ENCODE peak calls at places on chromosomes 2 and 18, in seven cellular contexts. One of them, this sample, is unnamed.

GRCh38 chr18:13558132-13558531 is 168.2 kb downstream of the FAM210A start:
- DNase-seq in colonic mucosa: no peak
- DNase-seq in NCI-H524: peak
- DNase-seq in mucosa of gallbladder: no peak
- DNase-seq in activated naive CD4-positive, alpha-beta T cell: no peak
- DNase-seq in skeletal muscle cell: no peak
- DNase-seq in substantia nigra: peak
- DNase-seq in this sample: no peak

GRCh38 chr2:20611077-20611843 is 39.6 kb downstream of the HS1BP3 start:
- DNase-seq in colonic mucosa: peak
- DNase-seq in NCI-H524: no peak
- DNase-seq in mucosa of gallbladder: peak
- DNase-seq in activated naive CD4-positive, alpha-beta T cell: no peak
- DNase-seq in skeletal muscle cell: peak
- DNase-seq in substantia nigra: no peak
- DNase-seq in this sample: no peak

GRCh38 chr2:31258351-31258750 is 24.4 kb downstream of the EHD3 start:
- DNase-seq in colonic mucosa: no peak
- DNase-seq in NCI-H524: no peak
- DNase-seq in mucosa of gallbladder: no peak
- DNase-seq in activated naive CD4-positive, alpha-beta T cell: no peak
- DNase-seq in skeletal muscle cell: no peak
- DNase-seq in substantia nigra: no peak
- DNase-seq in this sample: no peak

GRCh38 chr2:168183308-168183997 is 63.9 kb downstream of the STK39 start:
- DNase-seq in colonic mucosa: no peak
- DNase-seq in NCI-H524: peak
- DNase-seq in mucosa of gallbladder: no peak
- DNase-seq in activated naive CD4-positive, alpha-beta T cell: no peak
- DNase-seq in skeletal muscle cell: no peak
- DNase-seq in substantia nigra: no peak
- DNase-seq in this sample: no peak

GRCh38 chr2:154924531-154924930 is 226.0 kb downstream of the KCNJ3 start:
- DNase-seq in colonic mucosa: no peak
- DNase-seq in NCI-H524: no peak
- DNase-seq in mucosa of gallbladder: no peak
- DNase-seq in activated naive CD4-positive, alpha-beta T cell: no peak
- DNase-seq in skeletal muscle cell: no peak
- DNase-seq in substantia nigra: no peak
- DNase-seq in this sample: no peak

GRCh38 chr2:241156997-241157441 is 6.8 kb downstream of the PPP1R7 start:
- DNase-seq in colonic mucosa: no peak
- DNase-seq in NCI-H524: no peak
- DNase-seq in mucosa of gallbladder: no peak
- DNase-seq in activated naive CD4-positive, alpha-beta T cell: no peak
- DNase-seq in skeletal muscle cell: no peak
- DNase-seq in substantia nigra: no peak
- DNase-seq in this sample: peak

GRCh38 chr2:175853110-175853509 is 149.0 kb downstream of the LNPK start:
- DNase-seq in colonic mucosa: no peak
- DNase-seq in NCI-H524: peak
- DNase-seq in mucosa of gallbladder: no peak
- DNase-seq in activated naive CD4-positive, alpha-beta T cell: no peak
- DNase-seq in skeletal muscle cell: no peak
- DNase-seq in substantia nigra: no peak
- DNase-seq in this sample: no peak

GRCh38 chr2:234967874-234968208 is 16.0 kb downstream of the SH3BP4 start:
- DNase-seq in colonic mucosa: no peak
- DNase-seq in NCI-H524: no peak
- DNase-seq in mucosa of gallbladder: no peak
- DNase-seq in activated naive CD4-positive, alpha-beta T cell: no peak
- DNase-seq in skeletal muscle cell: no peak
- DNase-seq in substantia nigra: no peak
- DNase-seq in this sample: no peak

GRCh38 chr2:60735496-60736250 is 20.4 kb upstream of the PAPOLG start:
- DNase-seq in colonic mucosa: no peak
- DNase-seq in NCI-H524: peak
- DNase-seq in mucosa of gallbladder: no peak
- DNase-seq in activated naive CD4-positive, alpha-beta T cell: no peak
- DNase-seq in skeletal muscle cell: no peak
- DNase-seq in substantia nigra: no peak
- DNase-seq in this sample: no peak

GRCh38 chr2:62741954-62742722 is 36.6 kb downstream of the EHBP1 start:
- DNase-seq in colonic mucosa: no peak
- DNase-seq in NCI-H524: no peak
- DNase-seq in mucosa of gallbladder: no peak
- DNase-seq in activated naive CD4-positive, alpha-beta T cell: no peak
- DNase-seq in skeletal muscle cell: no peak
- DNase-seq in substantia nigra: no peak
- DNase-seq in this sample: no peak

GRCh38 chr18:3074094-3074493 is 61.1 kb upstream of the LPIN2 start:
- DNase-seq in colonic mucosa: peak
- DNase-seq in NCI-H524: no peak
- DNase-seq in mucosa of gallbladder: no peak
- DNase-seq in activated naive CD4-positive, alpha-beta T cell: no peak
- DNase-seq in skeletal muscle cell: no peak
- DNase-seq in substantia nigra: no peak
- DNase-seq in this sample: no peak

GRCh38 chr2:433216-433615 is 145.3 kb upstream of the ALKAL2 start:
- DNase-seq in colonic mucosa: peak
- DNase-seq in NCI-H524: no peak
- DNase-seq in mucosa of gallbladder: no peak
- DNase-seq in activated naive CD4-positive, alpha-beta T cell: no peak
- DNase-seq in skeletal muscle cell: no peak
- DNase-seq in substantia nigra: no peak
- DNase-seq in this sample: no peak

GRCh38 chr18:79068946-79069791 is at the start of gene ATP9B:
- DNase-seq in colonic mucosa: peak
- DNase-seq in NCI-H524: peak
- DNase-seq in mucosa of gallbladder: peak
- DNase-seq in activated naive CD4-positive, alpha-beta T cell: peak
- DNase-seq in skeletal muscle cell: peak
- DNase-seq in substantia nigra: peak
- DNase-seq in this sample: peak

GRCh38 chr2:160168878-160169277 is 31.2 kb downstream of the ITGB6 start:
- DNase-seq in colonic mucosa: no peak
- DNase-seq in NCI-H524: no peak
- DNase-seq in mucosa of gallbladder: no peak
- DNase-seq in activated naive CD4-positive, alpha-beta T cell: no peak
- DNase-seq in skeletal muscle cell: no peak
- DNase-seq in substantia nigra: no peak
- DNase-seq in this sample: no peak

GRCh38 chr2:159938375-159938774 is 124.0 kb downstream of the PLA2R1 start:
- DNase-seq in colonic mucosa: no peak
- DNase-seq in NCI-H524: no peak
- DNase-seq in mucosa of gallbladder: no peak
- DNase-seq in activated naive CD4-positive, alpha-beta T cell: no peak
- DNase-seq in skeletal muscle cell: no peak
- DNase-seq in substantia nigra: no peak
- DNase-seq in this sample: no peak

GRCh38 chr2:195683174-195683573 is 26.1 kb downstream of the SLC39A10 start:
- DNase-seq in colonic mucosa: no peak
- DNase-seq in NCI-H524: no peak
- DNase-seq in mucosa of gallbladder: no peak
- DNase-seq in activated naive CD4-positive, alpha-beta T cell: no peak
- DNase-seq in skeletal muscle cell: no peak
- DNase-seq in substantia nigra: no peak
- DNase-seq in this sample: no peak

GRCh38 chr2:224086226-224086911 is 47.3 kb upstream of the SERPINE2 start:
- DNase-seq in colonic mucosa: no peak
- DNase-seq in NCI-H524: no peak
- DNase-seq in mucosa of gallbladder: no peak
- DNase-seq in activated naive CD4-positive, alpha-beta T cell: no peak
- DNase-seq in skeletal muscle cell: peak
- DNase-seq in substantia nigra: no peak
- DNase-seq in this sample: no peak

GRCh38 chr2:190254451-190254850 is 65.2 kb downstream of the HIBCH start:
- DNase-seq in colonic mucosa: no peak
- DNase-seq in NCI-H524: no peak
- DNase-seq in mucosa of gallbladder: no peak
- DNase-seq in activated naive CD4-positive, alpha-beta T cell: no peak
- DNase-seq in skeletal muscle cell: no peak
- DNase-seq in substantia nigra: no peak
- DNase-seq in this sample: no peak

GRCh38 chr2:209525834-209526281 is 102.0 kb downstream of the MAP2 start:
- DNase-seq in colonic mucosa: no peak
- DNase-seq in NCI-H524: no peak
- DNase-seq in mucosa of gallbladder: no peak
- DNase-seq in activated naive CD4-positive, alpha-beta T cell: no peak
- DNase-seq in skeletal muscle cell: peak
- DNase-seq in substantia nigra: no peak
- DNase-seq in this sample: no peak

GRCh38 chr2:11203480-11203879 is 48.2 kb downstream of the SLC66A3 start:
- DNase-seq in colonic mucosa: no peak
- DNase-seq in NCI-H524: no peak
- DNase-seq in mucosa of gallbladder: no peak
- DNase-seq in activated naive CD4-positive, alpha-beta T cell: no peak
- DNase-seq in skeletal muscle cell: peak
- DNase-seq in substantia nigra: no peak
- DNase-seq in this sample: no peak

GRCh38 chr18:22132763-22133162 is 36.6 kb upstream of the GATA6 start:
- DNase-seq in colonic mucosa: no peak
- DNase-seq in NCI-H524: no peak
- DNase-seq in mucosa of gallbladder: no peak
- DNase-seq in activated naive CD4-positive, alpha-beta T cell: no peak
- DNase-seq in skeletal muscle cell: no peak
- DNase-seq in substantia nigra: no peak
- DNase-seq in this sample: no peak